ENCODE peak calls at places on chromosomes 11 and 22, in five cellular contexts. One of them, this sample, is unnamed.

GRCh38 chr11:68440254-68440653 is 20.3 kb upstream of the PPP6R3 start:
- DNase-seq in astrocyte of the spinal cord: peak
- DNase-seq in heart right ventricle: no peak
- DNase-seq in iPS-NIHi11: no peak
- DNase-seq in type B pancreatic cell: no peak
- DNase-seq in this sample: peak

GRCh38 chr11:14378171-14378570 is 19.2 kb upstream of the RRAS2 start:
- DNase-seq in astrocyte of the spinal cord: no peak
- DNase-seq in heart right ventricle: no peak
- DNase-seq in iPS-NIHi11: no peak
- DNase-seq in type B pancreatic cell: no peak
- DNase-seq in this sample: no peak

GRCh38 chr11:37988031-37988430 is 1390.0 kb upstream of the RAG2 start:
- DNase-seq in astrocyte of the spinal cord: peak
- DNase-seq in heart right ventricle: no peak
- DNase-seq in iPS-NIHi11: no peak
- DNase-seq in type B pancreatic cell: no peak
- DNase-seq in this sample: no peak

GRCh38 chr22:42280140-42280539 is 9.7 kb upstream of the TCF20 start:
- DNase-seq in astrocyte of the spinal cord: no peak
- DNase-seq in heart right ventricle: no peak
- DNase-seq in iPS-NIHi11: no peak
- DNase-seq in type B pancreatic cell: peak
- DNase-seq in this sample: no peak

GRCh38 chr11:22338465-22338810 is 257 bp downstream of the SLC17A6 start:
- DNase-seq in astrocyte of the spinal cord: no peak
- DNase-seq in heart right ventricle: no peak
- DNase-seq in iPS-NIHi11: no peak
- DNase-seq in type B pancreatic cell: no peak
- DNase-seq in this sample: no peak

GRCh38 chr22:39259698-39260097 is 14.9 kb upstream of the PDGFB start:
- DNase-seq in astrocyte of the spinal cord: no peak
- DNase-seq in heart right ventricle: no peak
- DNase-seq in iPS-NIHi11: no peak
- DNase-seq in type B pancreatic cell: no peak
- DNase-seq in this sample: no peak

GRCh38 chr11:12756867-12757266 is 82.6 kb downstream of the TEAD1 start:
- DNase-seq in astrocyte of the spinal cord: no peak
- DNase-seq in heart right ventricle: no peak
- DNase-seq in iPS-NIHi11: no peak
- DNase-seq in type B pancreatic cell: no peak
- DNase-seq in this sample: no peak

GRCh38 chr11:19511413-19512183 is 201.0 kb upstream of the NAV2 start:
- DNase-seq in astrocyte of the spinal cord: peak
- DNase-seq in heart right ventricle: peak
- DNase-seq in iPS-NIHi11: no peak
- DNase-seq in type B pancreatic cell: no peak
- DNase-seq in this sample: no peak

GRCh38 chr11:119721129-119722120 is 7.6 kb downstream of the NECTIN1 start:
- DNase-seq in astrocyte of the spinal cord: no peak
- DNase-seq in heart right ventricle: peak
- DNase-seq in iPS-NIHi11: peak
- DNase-seq in type B pancreatic cell: no peak
- DNase-seq in this sample: peak

GRCh38 chr11:43898574-43898973 is 17.9 kb downstream of the ALKBH3 start:
- DNase-seq in astrocyte of the spinal cord: no peak
- DNase-seq in heart right ventricle: no peak
- DNase-seq in iPS-NIHi11: no peak
- DNase-seq in type B pancreatic cell: no peak
- DNase-seq in this sample: no peak

GRCh38 chr11:71240865-71241691 is 11.3 kb downstream of the SHANK2 start:
- DNase-seq in astrocyte of the spinal cord: peak
- DNase-seq in heart right ventricle: no peak
- DNase-seq in iPS-NIHi11: peak
- DNase-seq in type B pancreatic cell: no peak
- DNase-seq in this sample: peak

GRCh38 chr11:132312616-132313210 is 942.3 kb downstream of the NTM start:
- DNase-seq in astrocyte of the spinal cord: peak
- DNase-seq in heart right ventricle: no peak
- DNase-seq in iPS-NIHi11: peak
- DNase-seq in type B pancreatic cell: no peak
- DNase-seq in this sample: peak

This sample was measured in LHCN-M2.